ENCODE peak calls at places on chromosomes 2 and 18, in five cellular contexts. U is A673, O is GM10248, J is posterior cingulate gyrus, G is renal cortical epithelial cell. R is an unnamed sample.

GRCh38 chr2:150679456-150680120 is 192.1 kb upstream of the RND3 start:
- DNase-seq in J (no peak), G (peak; percentile 80), U (peak; percentile 27), O (no peak), R (no peak)

GRCh38 chr2:23241611-23242245 is 143.3 kb upstream of the KLHL29 start:
- DNase-seq in U (no peak), J (no peak), G (peak; percentile 44), O (no peak), R (no peak)

GRCh38 chr2:136216073-136216472 is 98.1 kb upstream of the CXCR4 start:
- DNase-seq in J (no peak), O (no peak), U (no peak), G (no peak), R (no peak)

GRCh38 chr2:163191372-163191771 is 352.8 kb upstream of the KCNH7 start:
- DNase-seq in G (peak; percentile 53), O (peak; percentile 8), J (peak; percentile 8), U (peak; percentile 42), R (no peak)

GRCh38 chr2:239298126-239298804 is 102.6 kb downstream of the HDAC4 start:
- DNase-seq in U (peak; percentile 29), G (peak; percentile 49), J (peak; percentile 6), O (no peak), R (no peak)

GRCh38 chr2:219368690-219369108 is 19.0 kb downstream of the DNPEP start:
- DNase-seq in G (peak; percentile 78), O (no peak), J (no peak), U (no peak), R (no peak)

GRCh38 chr2:66888791-66889631 is 454.1 kb downstream of the MEIS1 start:
- DNase-seq in O (no peak), G (peak; percentile 89), J (no peak), U (peak; percentile 44), R (no peak)

GRCh38 chr2:69382547-69382946 is 4.5 kb downstream of the GFPT1 start:
- DNase-seq in O (no peak), G (peak; percentile 84), U (no peak), J (no peak), R (no peak)

GRCh38 chr2:96882230-96882629 is 12.3 kb upstream of the SEMA4C start:
- DNase-seq in U (no peak), G (no peak), O (no peak), J (no peak), R (no peak)

GRCh38 chr2:36455788-36456187 is 100.2 kb downstream of the CRIM1 start:
- DNase-seq in O (no peak), U (peak; percentile 45), J (no peak), G (no peak), R (no peak)

GRCh38 chr2:70472256-70472905 is 81.2 kb downstream of the TGFA start:
- DNase-seq in G (no peak), O (no peak), J (no peak), U (peak; percentile 52), R (peak; percentile 35)

GRCh38 chr18:58087928-58088722 is 44.1 kb downstream of the NEDD4L start:
- DNase-seq in O (no peak), G (peak; percentile 47), J (no peak), U (no peak), R (no peak)

GRCh38 chr2:20113004-20113796 is 61.8 kb upstream of the LAPTM4A start:
- DNase-seq in U (no peak), G (no peak), O (no peak), J (no peak), R (no peak)

GRCh38 chr18:65938592-65939372 is 188.0 kb downstream of the CDH7 start:
- DNase-seq in O (no peak), G (peak; percentile 31), J (no peak), U (peak; percentile 91), R (no peak)

GRCh38 chr2:36409971-36410370 is 54.4 kb downstream of the CRIM1 start:
- DNase-seq in O (no peak), G (no peak), J (no peak), U (no peak), R (no peak)

GRCh38 chr2:132479140-132479539 is 62.5 kb downstream of the GPR39 start:
- DNase-seq in J (no peak), U (no peak), G (no peak), O (no peak), R (no peak)

GRCh38 chr2:26314243-26314642 is 31.7 kb upstream of the SELENOI start:
- DNase-seq in O (peak; percentile 17), G (no peak), U (no peak), J (no peak), R (peak; percentile 58)

GRCh38 chr2:95231723-95232122 is 24.4 kb downstream of the ZNF892 start:
- DNase-seq in J (peak; percentile 78), U (peak; percentile 65), G (peak; percentile 84), O (peak; percentile 47), R (peak; percentile 82)

GRCh38 chr2:68934021-68934420 is 18.7 kb downstream of the GKN2 start:
- DNase-seq in G (no peak), O (no peak), J (no peak), U (no peak), R (no peak)

GRCh38 chr2:196431076-196431475 is 208.4 kb upstream of the CCDC150 start:
- DNase-seq in O (no peak), G (no peak), J (no peak), U (no peak), R (no peak)

GRCh38 chr2:48480526-48480925 is 49.4 kb upstream of the STON1 start:
- DNase-seq in O (no peak), U (no peak), G (peak; percentile 72), J (no peak), R (no peak)

GRCh38 chr2:33213244-33213643 is 263.2 kb upstream of the RASGRP3 start:
- DNase-seq in J (no peak), G (no peak), U (no peak), O (no peak), R (no peak)

GRCh38 chr18:22822841-22823508 is 110.2 kb upstream of the RBBP8 start:
- DNase-seq in U (no peak), J (no peak), G (no peak), O (no peak), R (no peak)

GRCh38 chr2:130808482-130809268 is 28.0 kb upstream of the ARHGEF4 start:
- DNase-seq in G (peak; percentile 60), U (no peak), J (no peak), O (no peak), R (no peak)

GRCh38 chr2:6392966-6393365 is 472.7 kb downstream of the CMPK2 start:
- DNase-seq in U (no peak), O (peak; percentile 16), G (no peak), J (no peak), R (no peak)

GRCh38 chr2:85851253-85851955 is 37.4 kb downstream of the ST3GAL5 start:
- DNase-seq in G (peak; percentile 22), U (no peak), O (no peak), J (peak; percentile 67), R (no peak)

GRCh38 chr18:79524181-79525078 is 128.7 kb downstream of the NFATC1 start:
- DNase-seq in U (no peak), O (peak; percentile 67), G (no peak), J (no peak), R (no peak)

GRCh38 chr2:231530099-231531085 is at the start of gene NMUR1:
- DNase-seq in U (peak; percentile 56), G (no peak), O (peak; percentile 87), J (peak; percentile 43), R (peak; percentile 85)

GRCh38 chr18:33676593-33676992 is 98.6 kb downstream of the ASXL3 start:
- DNase-seq in O (no peak), G (no peak), J (no peak), U (no peak), R (no peak)

GRCh38 chr2:66766582-66766981 is 331.7 kb downstream of the MEIS1 start:
- DNase-seq in J (no peak), O (no peak), G (no peak), U (no peak), R (no peak)

GRCh38 chr2:229922449-229923386 is at the start of gene FBXO36:
- DNase-seq in G (peak; percentile 33), U (peak; percentile 77), J (peak; percentile 82), O (peak; percentile 90), R (peak; percentile 92)

GRCh38 chr18:31428211-31428610 is 19.3 kb upstream of the DSG3 start:
- DNase-seq in J (no peak), O (no peak), U (no peak), G (no peak), R (no peak)

GRCh38 chr2:151638188-151638933 is 95.9 kb downstream of the NEB start:
- DNase-seq in J (no peak), O (peak; percentile 27), G (peak; percentile 31), U (peak; percentile 25), R (no peak)

GRCh38 chr2:140064241-140064640 is 1284.1 kb upstream of the NXPH2 start:
- DNase-seq in O (no peak), U (no peak), J (no peak), G (no peak), R (no peak)

GRCh38 chr2:71617266-71617665 is 163.9 kb downstream of the DYSF start:
- DNase-seq in U (no peak), G (no peak), O (no peak), J (no peak), R (no peak)

GRCh38 chr18:3753116-3753515 is 303.1 kb downstream of the TGIF1 start:
- DNase-seq in G (no peak), J (no peak), U (no peak), O (no peak), R (no peak)

GRCh38 chr18:21163647-21164625 is 52.3 kb upstream of the ROCK1 start:
- DNase-seq in J (no peak), G (peak; percentile 61), O (no peak), U (peak; percentile 12), R (no peak)

GRCh38 chr2:188000189-188000588 is 291.5 kb upstream of the GULP1 start:
- DNase-seq in U (no peak), J (no peak), O (no peak), G (no peak), R (no peak)